ENCODE peak calls at places on chromosomes 2 and 18, in four cellular contexts. W, N, J and B are unnamed samples.

GRCh38 chr2:39499336-39499735 is 62.3 kb upstream of the MAP4K3 start:
- DNase-seq in N (no peak), J (no peak), W (no peak), B (no peak)

GRCh38 chr2:215272918-215273317 is 38.9 kb upstream of the ATIC start:
- DNase-seq in J (no peak), N (no peak), W (no peak), B (no peak)

GRCh38 chr2:3491716-3492474 is 27.4 kb downstream of the ADI1 start:
- DNase-seq in W (no peak), N (no peak), J (no peak), B (no peak)

GRCh38 chr2:74551942-74552913 is 1.5 kb downstream of the LOXL3 start:
- DNase-seq in W (no peak), J (no peak), N (peak), B (no peak)

GRCh38 chr2:25029183-25029554 is 12.7 kb upstream of the EFR3B start:
- DNase-seq in W (no peak), J (peak), N (no peak), B (no peak)

GRCh38 chr2:161096336-161096735 is 63.9 kb upstream of the TANK start:
- DNase-seq in N (no peak), W (no peak), J (no peak), B (no peak)

GRCh38 chr2:140683658-140684057 is 1447.2 kb downstream of the LRP1B start:
- DNase-seq in W (no peak), J (no peak), N (no peak), B (no peak)

GRCh38 chr18:47758000-47758399 is 172.5 kb downstream of the SMAD2 start:
- DNase-seq in W (no peak), J (no peak), N (no peak), B (no peak)

GRCh38 chr2:25617948-25618646 is 55.3 kb downstream of the DTNB start:
- DNase-seq in W (no peak), J (peak), N (no peak), B (no peak)

GRCh38 chr2:147756103-147756502 is 88.7 kb upstream of the ACVR2A start:
- DNase-seq in J (no peak), W (no peak), N (no peak), B (no peak)

GRCh38 chr2:62383843-62384242 is 122.2 kb downstream of the TMEM17 start:
- DNase-seq in J (no peak), W (no peak), N (no peak), B (no peak)

GRCh38 chr2:176652300-176653182 is 383.3 kb downstream of the MTX2 start:
- DNase-seq in J (peak), N (peak), W (no peak), B (no peak)

GRCh38 chr2:96116879-96117533 is 635 bp upstream of the ADRA2B start:
- DNase-seq in J (peak), W (peak), N (peak), B (peak)

GRCh38 chr2:203673933-203674332 is 32.5 kb upstream of the CD28 start:
- DNase-seq in N (peak), J (peak), W (no peak), B (no peak)

GRCh38 chr2:127647242-127648190 is 1.6 kb downstream of the GPR17 start:
- DNase-seq in N (no peak), J (peak), W (no peak), B (no peak)

GRCh38 chr2:241561811-241562210 is 3.3 kb downstream of the BOK start:
- DNase-seq in W (no peak), J (peak), N (no peak), B (no peak)

GRCh38 chr2:65430515-65431416 is 1.6 kb downstream of the SPRED2 start:
- DNase-seq in J (peak), N (peak), W (peak), B (peak)

GRCh38 chr18:55244520-55244919 is 285.3 kb upstream of the CCDC68 start:
- DNase-seq in W (no peak), J (no peak), N (no peak), B (no peak)

GRCh38 chr2:128037624-128038023 is 9.8 kb upstream of the SAP130 start:
- DNase-seq in W (no peak), N (no peak), J (no peak), B (no peak)

GRCh38 chr2:105919826-105920225 is 175.1 kb downstream of the NCK2 start:
- DNase-seq in J (no peak), N (no peak), W (no peak), B (no peak)

GRCh38 chr2:173496746-173497145 is 142.1 kb downstream of the CDCA7 start:
- DNase-seq in J (peak), W (no peak), N (no peak), B (no peak)

GRCh38 chr2:157291018-157291417 is 33.5 kb downstream of the GALNT5 start:
- DNase-seq in W (no peak), J (no peak), N (no peak), B (no peak)

GRCh38 chr2:28035816-28036215 is 145.3 kb downstream of the BABAM2 start:
- DNase-seq in W (no peak), N (no peak), J (no peak), B (no peak)

GRCh38 chr2:127771756-127772155 is 39.2 kb downstream of the WDR33 start:
- DNase-seq in N (no peak), W (no peak), J (peak), B (no peak)

GRCh38 chr2:27139310-27139709 is at the start of gene PRR30:
- DNase-seq in W (no peak), N (no peak), J (no peak), B (no peak)

GRCh38 chr18:73739098-73739497 is 408.5 kb downstream of the FBXO15 start:
- DNase-seq in J (no peak), W (no peak), N (no peak), B (no peak)

GRCh38 chr18:48490641-48491040 is 48.2 kb upstream of the CTIF start:
- DNase-seq in N (no peak), J (peak), W (no peak), B (no peak)

GRCh38 chr2:174121178-174121577 is 127.2 kb downstream of the OLA1 start:
- DNase-seq in W (no peak), J (no peak), N (no peak), B (no peak)

GRCh38 chr18:59263566-59264135 is 9.6 kb downstream of the RAX start:
- DNase-seq in J (no peak), N (no peak), W (no peak), B (no peak)

GRCh38 chr18:2961828-2962227 is 51.1 kb downstream of the LPIN2 start:
- DNase-seq in N (no peak), J (peak), W (no peak), B (no peak)

GRCh38 chr2:180356676-180357075 is 349.6 kb upstream of the CWC22 start:
- DNase-seq in N (no peak), W (no peak), J (no peak), B (no peak)

GRCh38 chr2:74724496-74724895 is 70.4 kb downstream of the SEMA4F start:
- DNase-seq in N (no peak), J (no peak), W (no peak), B (no peak)

GRCh38 chr2:1238571-1239138 is 174.6 kb upstream of the TPO start:
- DNase-seq in J (no peak), W (no peak), N (no peak), B (no peak)

GRCh38 chr18:10213526-10213925 is 240.9 kb upstream of the APCDD1 start:
- DNase-seq in J (peak), N (peak), W (no peak), B (no peak)